ENCODE peak calls at places on chromosomes 7 and 10, in five cellular contexts. One of them, this sample, is unnamed.

GRCh38 chr7:28748934-28749584 is 209.1 kb downstream of the TRIL start:
- DNase-seq in right atrium auricular region: no peak
- DNase-seq in kidney: no peak
- DNase-seq in tibial artery: peak
- DNase-seq in uterus: no peak
- DNase-seq in this sample: peak

GRCh38 chr7:132519936-132520335 is 56.3 kb downstream of the PLXNA4 start:
- DNase-seq in right atrium auricular region: no peak
- DNase-seq in tibial artery: no peak
- DNase-seq in uterus: no peak
- DNase-seq in kidney: no peak
- DNase-seq in this sample: no peak

GRCh38 chr10:62166331-62167154 is 102.1 kb downstream of the RTKN2 start:
- DNase-seq in uterus: peak
- DNase-seq in kidney: peak
- DNase-seq in right atrium auricular region: no peak
- DNase-seq in tibial artery: peak
- DNase-seq in this sample: no peak

GRCh38 chr10:29642996-29643395 is 8.2 kb upstream of the SVIL start:
- DNase-seq in kidney: no peak
- DNase-seq in tibial artery: peak
- DNase-seq in uterus: peak
- DNase-seq in right atrium auricular region: no peak
- DNase-seq in this sample: no peak

GRCh38 chr7:22571776-22572175 is 71.8 kb upstream of the STEAP1B start:
- DNase-seq in uterus: no peak
- DNase-seq in right atrium auricular region: peak
- DNase-seq in tibial artery: no peak
- DNase-seq in kidney: no peak
- DNase-seq in this sample: no peak

GRCh38 chr10:58013406-58013805 is 254.3 kb downstream of the IPMK start:
- DNase-seq in uterus: no peak
- DNase-seq in tibial artery: no peak
- DNase-seq in right atrium auricular region: no peak
- DNase-seq in kidney: no peak
- DNase-seq in this sample: no peak

GRCh38 chr7:7746419-7746818 is 28.0 kb upstream of the RPA3 start:
- DNase-seq in uterus: no peak
- DNase-seq in kidney: no peak
- DNase-seq in right atrium auricular region: no peak
- DNase-seq in tibial artery: no peak
- DNase-seq in this sample: no peak

GRCh38 chr10:100730739-100731602 is 14.4 kb upstream of the PAX2 start:
- DNase-seq in uterus: no peak
- DNase-seq in kidney: peak
- DNase-seq in tibial artery: no peak
- DNase-seq in right atrium auricular region: no peak
- DNase-seq in this sample: no peak

GRCh38 chr10:124184208-124184820 is 90.9 kb upstream of the CHST15 start:
- DNase-seq in kidney: no peak
- DNase-seq in tibial artery: no peak
- DNase-seq in uterus: no peak
- DNase-seq in right atrium auricular region: peak
- DNase-seq in this sample: peak

GRCh38 chr10:54066646-54067045 is 734.4 kb downstream of the PCDH15 start:
- DNase-seq in kidney: no peak
- DNase-seq in right atrium auricular region: no peak
- DNase-seq in tibial artery: no peak
- DNase-seq in uterus: no peak
- DNase-seq in this sample: no peak

GRCh38 chr7:80428161-80429054 is 83.5 kb downstream of the GNAT3 start:
- DNase-seq in kidney: no peak
- DNase-seq in right atrium auricular region: no peak
- DNase-seq in uterus: no peak
- DNase-seq in tibial artery: no peak
- DNase-seq in this sample: no peak

GRCh38 chr10:29687411-29688160 is 52.8 kb upstream of the SVIL start:
- DNase-seq in tibial artery: no peak
- DNase-seq in uterus: no peak
- DNase-seq in right atrium auricular region: no peak
- DNase-seq in kidney: no peak
- DNase-seq in this sample: no peak

GRCh38 chr7:8781166-8781565 is 347.8 kb downstream of the NXPH1 start:
- DNase-seq in kidney: no peak
- DNase-seq in right atrium auricular region: no peak
- DNase-seq in uterus: no peak
- DNase-seq in tibial artery: no peak
- DNase-seq in this sample: no peak

DNA sequence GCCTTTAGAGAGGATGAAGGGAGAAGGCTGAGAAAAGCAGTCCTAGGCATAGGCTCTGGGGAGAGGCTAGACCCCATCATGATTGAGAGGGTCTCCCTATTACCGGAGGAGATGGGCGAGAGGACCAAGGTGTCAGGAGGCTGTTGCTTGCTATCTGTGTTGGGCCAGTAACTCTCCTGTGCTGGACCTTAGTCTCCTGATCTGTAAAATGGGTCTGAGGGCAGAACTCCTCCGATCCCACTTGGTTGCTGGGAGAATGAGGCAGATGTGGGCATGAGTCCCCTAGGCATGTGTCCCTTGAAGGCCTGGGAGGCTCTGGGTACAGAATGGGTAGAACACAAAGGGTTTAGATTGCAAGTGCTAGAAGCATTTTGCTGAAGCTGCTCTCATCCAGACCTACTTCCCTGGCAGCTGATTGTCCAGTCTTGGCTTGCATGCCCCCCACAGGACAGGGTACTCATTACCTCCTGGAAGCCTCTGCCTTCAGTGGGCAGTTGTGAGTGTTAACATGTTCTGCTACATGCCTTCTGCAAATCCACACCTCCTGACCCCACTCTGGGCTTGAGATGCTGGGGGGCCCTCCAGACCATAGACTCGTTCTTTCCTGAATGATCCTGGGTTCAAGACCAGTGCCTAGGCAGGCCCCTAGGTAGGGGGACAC is 4.4 kb downstream of the ZMIZ1 start:
- DNase-seq in tibial artery: no peak
- DNase-seq in uterus: no peak
- DNase-seq in right atrium auricular region: no peak
- DNase-seq in kidney: no peak
- DNase-seq in this sample: no peak
- H3K27ac ChIP-seq in tibial artery: peak
- H3K27ac ChIP-seq in uterus: peak
- H3K27ac ChIP-seq in right atrium auricular region: peak
- H3K27ac ChIP-seq in kidney: peak
- H3K27ac ChIP-seq in this sample: no peak

DNA sequence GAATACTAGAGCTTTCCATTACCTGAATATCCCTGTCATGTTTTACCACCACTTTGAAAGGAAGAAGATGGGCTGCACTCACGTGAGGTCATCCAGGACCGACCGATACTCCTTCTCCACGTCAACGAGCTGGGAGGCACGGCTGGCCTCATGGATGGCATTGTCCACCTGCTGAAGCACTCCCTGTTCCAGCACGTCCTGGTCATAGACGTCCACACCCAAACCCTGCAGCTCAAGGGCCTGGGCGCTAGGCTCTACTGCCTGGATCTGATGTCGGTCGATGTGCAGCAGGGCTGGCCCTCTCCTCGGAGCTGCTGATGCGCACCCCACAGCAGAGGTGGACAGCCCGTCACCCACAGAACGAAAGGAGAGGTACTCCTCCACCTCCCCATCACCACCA is 6.5 kb downstream of the ERCC6 start:
- DNase-seq in kidney: no peak
- DNase-seq in uterus: no peak
- DNase-seq in right atrium auricular region: no peak
- DNase-seq in tibial artery: no peak
- DNase-seq in this sample: no peak
- H3K27ac ChIP-seq in kidney: no peak
- H3K27ac ChIP-seq in uterus: no peak
- H3K27ac ChIP-seq in right atrium auricular region: no peak
- H3K27ac ChIP-seq in tibial artery: no peak
- H3K27ac ChIP-seq in this sample: no peak

GRCh38 chr10:60280475-60280874 is 109.2 kb downstream of the ANK3 start:
- DNase-seq in uterus: no peak
- DNase-seq in tibial artery: no peak
- DNase-seq in kidney: no peak
- DNase-seq in right atrium auricular region: no peak
- DNase-seq in this sample: no peak

GRCh38 chr10:60281331-60281730 is 108.3 kb downstream of the ANK3 start:
- DNase-seq in tibial artery: no peak
- DNase-seq in right atrium auricular region: no peak
- DNase-seq in uterus: no peak
- DNase-seq in kidney: no peak
- DNase-seq in this sample: no peak

GRCh38 chr10:60283397-60283796 is 106.3 kb downstream of the ANK3 start:
- DNase-seq in uterus: no peak
- DNase-seq in right atrium auricular region: no peak
- DNase-seq in kidney: no peak
- DNase-seq in tibial artery: no peak
- DNase-seq in this sample: no peak

GRCh38 chr10:60282771-60283353 is 106.8 kb downstream of the ANK3 start:
- DNase-seq in right atrium auricular region: no peak
- DNase-seq in uterus: no peak
- DNase-seq in kidney: no peak
- DNase-seq in tibial artery: peak
- DNase-seq in this sample: no peak

GRCh38 chr10:60281792-60282353 is 107.8 kb downstream of the ANK3 start:
- DNase-seq in right atrium auricular region: no peak
- DNase-seq in kidney: no peak
- DNase-seq in uterus: no peak
- DNase-seq in tibial artery: no peak
- DNase-seq in this sample: no peak
- H3K27ac ChIP-seq in right atrium auricular region: peak
- H3K27ac ChIP-seq in kidney: no peak
- H3K27ac ChIP-seq in uterus: no peak
- H3K27ac ChIP-seq in tibial artery: no peak
- H3K27ac ChIP-seq in this sample: no peak

GRCh38 chr10:33115720-33116119 is 157.7 kb upstream of the ITGB1 start:
- DNase-seq in right atrium auricular region: no peak
- DNase-seq in tibial artery: no peak
- DNase-seq in uterus: no peak
- DNase-seq in kidney: no peak
- DNase-seq in this sample: no peak
- H3K27ac ChIP-seq in right atrium auricular region: no peak
- H3K27ac ChIP-seq in tibial artery: no peak
- H3K27ac ChIP-seq in uterus: no peak
- H3K27ac ChIP-seq in kidney: no peak
- H3K27ac ChIP-seq in this sample: no peak

GRCh38 chr10:90987383-90987782 is 66.5 kb upstream of the ANKRD1 start:
- DNase-seq in uterus: no peak
- DNase-seq in tibial artery: no peak
- DNase-seq in kidney: no peak
- DNase-seq in right atrium auricular region: no peak
- DNase-seq in this sample: no peak
- H3K27ac ChIP-seq in uterus: no peak
- H3K27ac ChIP-seq in tibial artery: no peak
- H3K27ac ChIP-seq in kidney: no peak
- H3K27ac ChIP-seq in right atrium auricular region: peak
- H3K27ac ChIP-seq in this sample: no peak